ENCODE peak calls at places on chromosomes 1 and 21, in five cellular contexts. T, V, J, G and F are unnamed samples.

GRCh38 chr1:197268012-197268411 is at the start of gene CRB1:
- DNase-seq in T (no peak), V (no peak), J (no peak), G (no peak), F (no peak)

GRCh38 chr1:208149776-208150514 is 94.2 kb downstream of the PLXNA2 start:
- DNase-seq in T (no peak), V (peak), J (no peak), G (no peak), F (no peak)

GRCh38 chr1:27527223-27527856 is 37.4 kb upstream of the WASF2 start:
- DNase-seq in T (peak), V (no peak), J (no peak), G (no peak), F (no peak)

GRCh38 chr1:212121772-212122171 is 86.2 kb downstream of the DTL start:
- DNase-seq in T (no peak), V (no peak), J (no peak), G (no peak), F (no peak)

GRCh38 chr1:211829343-211830054 is 1.1 kb downstream of the LPGAT1 start:
- DNase-seq in T (peak), V (peak), J (no peak), G (no peak), F (no peak)

GRCh38 chr21:20591294-20591693 is 406.9 kb upstream of the NCAM2 start:
- DNase-seq in T (no peak), V (no peak), J (no peak), G (no peak), F (no peak)

GRCh38 chr21:45318146-45318555 is 30.5 kb upstream of the POFUT2 start:
- DNase-seq in T (no peak), V (no peak), J (no peak), G (no peak), F (no peak)

GRCh38 chr1:113958691-113959090 is 20.6 kb upstream of the OLFML3 start:
- DNase-seq in T (no peak), V (no peak), J (no peak), G (no peak), F (no peak)

GRCh38 chr21:40178726-40179125 is 311.5 kb downstream of the PCP4 start:
- DNase-seq in T (no peak), V (no peak), J (no peak), G (no peak), F (no peak)

GRCh38 chr21:38140192-38140905 is 116.4 kb upstream of the KCNJ15 start:
- DNase-seq in T (no peak), V (no peak), J (peak), G (no peak), F (no peak)

GRCh38 chr1:224707849-224708725 is 92.0 kb downstream of the CNIH3 start:
- DNase-seq in T (no peak), V (no peak), J (no peak), G (no peak), F (no peak)

GRCh38 chr1:75233302-75233929 is 99.2 kb downstream of the LHX8 start:
- DNase-seq in T (peak), V (peak), J (peak), G (peak), F (no peak)

GRCh38 chr1:34755961-34756360 is 1.1 kb downstream of the GJB5 start:
- DNase-seq in T (no peak), V (no peak), J (no peak), G (no peak), F (no peak)

GRCh38 chr1:208039536-208040332 is 128.8 kb upstream of the CD34 start:
- DNase-seq in T (no peak), V (no peak), J (no peak), G (no peak), F (no peak)

GRCh38 chr21:33395866-33396265 is 7.3 kb upstream of the IFNGR2 start:
- DNase-seq in T (no peak), V (no peak), J (no peak), G (no peak), F (no peak)

GRCh38 chr21:45972716-45973474 is 8.7 kb upstream of the COL6A1 start:
- DNase-seq in T (no peak), V (no peak), J (peak), G (no peak), F (no peak)

GRCh38 chr1:29711582-29712274 is 475.4 kb downstream of the PTPRU start:
- DNase-seq in T (no peak), V (no peak), J (peak), G (no peak), F (no peak)

GRCh38 chr1:100313382-100313781 is 38.9 kb upstream of the CDC14A start:
- DNase-seq in T (no peak), V (no peak), J (no peak), G (peak), F (no peak)

GRCh38 chr1:247111636-247112478 is 7.7 kb upstream of the ZNF669 start:
- DNase-seq in T (peak), V (peak), J (peak), G (no peak), F (no peak)

GRCh38 chr1:41038110-41038509 is 16.6 kb upstream of the SLFNL1 start:
- DNase-seq in T (no peak), V (no peak), J (no peak), G (no peak), F (no peak)

GRCh38 chr1:233909195-233909594 is 4.7 kb downstream of the SLC35F3 start:
- DNase-seq in T (no peak), V (peak), J (no peak), G (peak), F (no peak)

GRCh38 chr1:165444897-165445370 is at the start of gene RXRG:
- DNase-seq in T (no peak), V (no peak), J (peak), G (no peak), F (no peak)

GRCh38 chr21:18244721-18245486 is at the start of gene CHODL:
- DNase-seq in T (no peak), V (no peak), J (no peak), G (no peak), F (no peak)

GRCh38 chr1:110053557-110054428 is 16.7 kb downstream of the ALX3 start:
- DNase-seq in T (peak), V (peak), J (peak), G (no peak), F (no peak)

GRCh38 chr1:236853916-236854601 is 59.0 kb downstream of the MTR start:
- DNase-seq in T (no peak), V (no peak), J (no peak), G (no peak), F (no peak)

GRCh38 chr1:66373072-66373685 is 160.8 kb upstream of the SGIP1 start:
- DNase-seq in T (no peak), V (no peak), J (no peak), G (no peak), F (no peak)

GRCh38 chr1:224205438-224205840 is 22.4 kb downstream of the DEGS1 start:
- DNase-seq in T (peak), V (peak), J (peak), G (no peak), F (no peak)

GRCh38 chr1:246602194-246602593 is 35.9 kb downstream of the CNST start:
- DNase-seq in T (no peak), V (no peak), J (no peak), G (no peak), F (no peak)

GRCh38 chr1:31003613-31004230 is 61.8 kb downstream of the PUM1 start:
- DNase-seq in T (no peak), V (no peak), J (no peak), G (no peak), F (no peak)

DNA sequence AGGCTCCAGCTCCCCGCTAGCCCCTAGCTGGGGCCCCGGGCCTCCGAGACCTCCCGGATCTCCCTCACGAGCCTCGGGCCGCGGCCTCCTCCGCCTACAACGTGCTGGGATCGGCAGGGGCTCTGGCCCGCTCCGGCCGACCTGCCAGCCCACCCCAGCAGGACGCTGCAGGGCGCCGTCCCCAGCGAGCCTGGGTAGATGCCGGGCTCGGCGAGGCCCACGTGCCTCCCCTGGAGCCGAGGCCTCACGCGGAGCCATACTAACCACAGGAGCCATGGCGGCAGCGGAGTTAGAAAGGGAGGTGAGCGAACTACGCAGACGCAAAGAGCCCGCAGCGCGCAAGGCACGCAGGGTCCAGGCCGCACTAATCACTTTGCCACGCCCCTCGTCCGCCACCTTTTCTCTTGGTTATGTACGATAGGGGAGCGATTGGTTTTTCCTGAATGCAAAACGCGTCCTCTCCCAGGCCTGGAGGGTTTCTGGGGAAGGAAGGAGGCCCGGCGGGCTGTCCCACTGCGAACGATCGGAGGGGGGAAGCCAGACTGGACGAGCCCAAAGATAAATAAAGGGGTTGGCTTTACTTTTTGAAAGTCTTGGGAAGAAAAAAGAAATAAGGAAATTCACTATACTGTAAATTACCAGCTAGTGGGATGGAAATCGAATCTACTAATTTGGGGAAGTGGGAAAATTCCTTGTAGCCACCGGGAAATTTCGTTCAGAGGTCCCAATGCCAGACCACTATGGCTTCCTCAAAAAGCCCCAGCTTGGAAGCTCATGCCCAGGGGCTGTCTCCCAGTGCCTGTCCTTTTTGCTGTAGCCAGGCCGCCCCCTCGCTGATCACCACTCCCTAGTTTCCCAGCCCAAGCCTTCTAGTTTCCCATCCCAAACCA is at the start of gene RPL22:
- DNase-seq in T (peak), V (peak), J (peak), G (peak), F (peak)
- TF ChIP-seq POLR2AphosphoS5 in T (peak), V (peak), J (peak), G (peak), F (peak)

GRCh38 chr1:218694635-218695034 is 349.5 kb downstream of the TGFB2 start:
- DNase-seq in T (no peak), V (no peak), J (no peak), G (no peak), F (no peak)

GRCh38 chr1:218698181-218698580 is 353.0 kb downstream of the TGFB2 start:
- DNase-seq in T (no peak), V (no peak), J (no peak), G (no peak), F (no peak)

GRCh38 chr1:218693584-218693983 is 348.4 kb downstream of the TGFB2 start:
- DNase-seq in T (no peak), V (no peak), J (no peak), G (no peak), F (no peak)

DNA sequence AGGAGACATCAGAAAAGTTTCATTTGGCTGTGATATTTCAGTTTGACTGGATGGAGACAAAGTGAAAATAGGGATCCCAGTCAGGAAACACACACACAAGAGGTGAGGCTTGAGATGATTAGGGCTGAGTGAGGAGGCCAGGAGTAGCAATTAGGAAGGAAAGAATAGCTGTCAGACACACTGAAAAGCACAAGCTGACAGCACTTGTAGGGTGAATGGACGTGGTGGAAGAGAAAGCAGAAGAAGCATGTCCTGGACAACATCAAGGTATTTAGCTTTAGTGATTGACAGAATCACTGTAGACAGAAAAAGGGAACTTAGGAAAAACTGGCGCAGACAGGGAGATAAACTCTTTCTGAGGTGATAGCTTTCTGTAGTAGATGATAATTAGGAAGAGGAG is 347.7 kb downstream of the TGFB2 start:
- DNase-seq in T (no peak), V (no peak), J (no peak), G (no peak), F (no peak)
- H3K9ac ChIP-seq in T (no peak), V (no peak), J (no peak), G (no peak), F (no peak)

GRCh38 chr1:47230692-47231313 is 1.2 kb downstream of the TAL1 start:
- DNase-seq in T (no peak), V (no peak), J (no peak), G (no peak), F (no peak)
- TF ChIP-seq EZH2 in T (no peak), V (no peak), J (no peak), G (no peak), F (no peak)

GRCh38 chr1:117592155-117592554 is 13.7 kb upstream of the TENT5C start:
- DNase-seq in T (no peak), V (no peak), J (no peak), G (no peak), F (no peak)
- TF ChIP-seq POLR2AphosphoS5 in T (no peak), V (no peak), J (no peak), G (no peak), F (no peak)

DNA sequence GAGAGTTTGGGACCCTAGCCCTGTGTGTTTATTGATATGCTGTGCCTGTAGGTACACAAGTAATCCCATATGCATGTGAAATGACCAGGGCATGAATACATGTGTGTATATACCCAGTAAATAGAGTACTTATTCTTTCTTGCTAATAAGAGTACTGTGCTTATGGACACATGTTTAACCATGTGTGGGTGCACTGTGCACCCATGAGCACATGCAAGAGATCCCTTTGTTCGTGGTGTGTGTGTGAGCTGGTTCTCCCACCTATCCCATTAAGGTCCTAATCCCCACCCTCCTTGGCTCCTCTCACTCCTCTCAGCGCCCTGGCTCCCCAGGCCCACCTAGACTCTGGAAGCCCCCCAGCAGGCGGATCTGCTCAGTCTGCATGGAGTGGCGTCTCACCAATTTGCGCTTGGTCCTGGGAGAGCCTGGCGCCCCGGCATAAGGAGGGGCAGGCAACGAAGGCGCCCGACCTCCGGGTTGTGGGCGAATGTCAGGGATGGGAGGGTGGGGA is 2.2 kb upstream of the LIX1L start:
- DNase-seq in T (no peak), V (no peak), J (no peak), G (no peak), F (no peak)
- H3K9ac ChIP-seq in T (no peak), V (peak), J (no peak), G (no peak), F (no peak)

GRCh38 chr1:67676946-67677345 is 8.1 kb upstream of the GADD45A start:
- DNase-seq in T (no peak), V (no peak), J (no peak), G (no peak), F (no peak)

GRCh38 chr1:67679691-67680090 is 5.3 kb upstream of the GADD45A start:
- DNase-seq in T (no peak), V (no peak), J (no peak), G (no peak), F (no peak)

GRCh38 chr1:67677925-67678324 is 7.1 kb upstream of the GADD45A start:
- DNase-seq in T (no peak), V (no peak), J (no peak), G (no peak), F (no peak)

GRCh38 chr1:67675800-67676199 is 9.2 kb upstream of the GADD45A start:
- DNase-seq in T (no peak), V (no peak), J (no peak), G (no peak), F (no peak)

DNA sequence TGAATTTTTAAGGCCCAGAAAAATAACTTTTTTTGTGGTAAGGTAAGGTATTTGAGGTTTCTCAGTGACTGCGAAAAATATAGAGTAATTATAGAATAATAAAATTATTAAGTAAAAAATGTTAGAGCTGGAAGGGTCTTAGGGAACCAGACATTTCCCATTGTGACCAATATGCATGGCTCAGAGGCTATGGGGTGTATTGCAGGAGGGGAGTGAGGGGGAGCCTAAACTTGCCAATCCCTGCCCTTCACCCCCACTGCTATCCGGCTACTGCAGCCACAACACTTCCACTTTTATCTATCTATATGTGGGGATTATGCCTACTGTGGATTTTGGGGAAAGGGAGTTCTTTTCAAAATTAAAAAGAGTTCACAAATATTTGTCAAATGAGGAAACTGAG is 7.6 kb upstream of the GADD45A start:
- DNase-seq in T (peak), V (no peak), J (no peak), G (no peak), F (no peak)
- TF ChIP-seq EZH2 in T (no peak), V (no peak), J (no peak), G (no peak), F (no peak)

DNA sequence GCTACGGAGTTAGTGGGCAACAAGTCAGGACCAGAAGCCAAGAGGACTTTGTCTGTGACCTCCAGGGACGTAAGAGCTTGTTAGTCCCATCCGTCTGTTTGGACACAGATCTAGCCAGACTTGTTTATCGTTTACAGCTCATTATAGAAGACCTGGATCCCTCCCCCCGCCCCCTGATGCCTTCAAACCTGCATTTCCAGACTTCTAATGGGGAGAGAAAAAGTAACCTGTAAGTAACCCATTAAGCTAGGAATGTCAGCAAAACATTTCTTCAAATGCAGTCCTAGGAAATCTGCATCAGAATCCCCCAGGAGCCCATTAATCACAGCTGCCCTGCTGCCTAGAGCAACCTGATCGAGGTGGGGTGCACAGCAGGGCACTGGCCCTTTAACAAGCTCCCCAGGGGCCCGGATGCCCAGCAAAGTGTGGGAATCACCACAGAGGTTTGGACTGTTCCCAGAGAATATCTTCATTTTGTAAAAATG is 1.4 kb upstream of the MAD2L2 start:
- DNase-seq in T (no peak), V (no peak), J (no peak), G (no peak), F (no peak)
- TF ChIP-seq POLR2AphosphoS5 in T (no peak), V (no peak), J (no peak), G (no peak), F (no peak)